ENCODE peak calls at places on chromosomes 7 and 10, in four cellular contexts. B, S, T and F are unnamed samples.

GRCh38 chr10:131968949-131969348 is 12.8 kb downstream of the BNIP3 start:
- DNase-seq in B (no peak), S (no peak), T (no peak), F (no peak)

GRCh38 chr7:108358553-108358952 is 97.7 kb downstream of the NRCAM start:
- DNase-seq in T (peak; percentile 83), B (peak; percentile 93), S (no peak), F (no peak)

GRCh38 chr7:127943541-127944521 is 87.4 kb downstream of the LRRC4 start:
- DNase-seq in B (no peak), S (no peak), T (peak; percentile 61), F (no peak)

GRCh38 chr10:12179616-12180015 is 16.1 kb downstream of the NUDT5 start:
- DNase-seq in B (no peak), S (no peak), T (no peak), F (no peak)

GRCh38 chr10:26755443-26755903 is 58.0 kb downstream of the PDSS1 start:
- DNase-seq in B (no peak), T (peak; percentile 23), S (no peak), F (peak; percentile 43)

GRCh38 chr7:122262246-122262645 is 42.3 kb downstream of the FEZF1 start:
- DNase-seq in S (no peak), T (no peak), B (no peak), F (no peak)

GRCh38 chr7:50068026-50068425 is 25.0 kb downstream of the ZPBP start:
- DNase-seq in T (no peak), S (no peak), B (no peak), F (peak; percentile 7)

GRCh38 chr10:116183733-116184447 is 89.1 kb downstream of the GFRA1 start:
- DNase-seq in S (no peak), B (no peak), T (peak; percentile 45), F (no peak)

GRCh38 chr7:55253188-55253587 is 111.9 kb upstream of the LANCL2 start:
- DNase-seq in T (no peak), S (no peak), B (no peak), F (no peak)

GRCh38 chr7:55255501-55256445 is 109.4 kb upstream of the LANCL2 start:
- DNase-seq in T (peak; percentile 91), B (peak; percentile 81), S (peak; percentile 40), F (peak; percentile 88)

GRCh38 chr7:55252386-55252785 is 112.8 kb upstream of the LANCL2 start:
- DNase-seq in S (no peak), B (no peak), T (no peak), F (no peak)

GRCh38 chr7:55254242-55254595 is 110.9 kb upstream of the LANCL2 start:
- DNase-seq in S (no peak), T (peak; percentile 49), B (no peak), F (no peak)

DNA sequence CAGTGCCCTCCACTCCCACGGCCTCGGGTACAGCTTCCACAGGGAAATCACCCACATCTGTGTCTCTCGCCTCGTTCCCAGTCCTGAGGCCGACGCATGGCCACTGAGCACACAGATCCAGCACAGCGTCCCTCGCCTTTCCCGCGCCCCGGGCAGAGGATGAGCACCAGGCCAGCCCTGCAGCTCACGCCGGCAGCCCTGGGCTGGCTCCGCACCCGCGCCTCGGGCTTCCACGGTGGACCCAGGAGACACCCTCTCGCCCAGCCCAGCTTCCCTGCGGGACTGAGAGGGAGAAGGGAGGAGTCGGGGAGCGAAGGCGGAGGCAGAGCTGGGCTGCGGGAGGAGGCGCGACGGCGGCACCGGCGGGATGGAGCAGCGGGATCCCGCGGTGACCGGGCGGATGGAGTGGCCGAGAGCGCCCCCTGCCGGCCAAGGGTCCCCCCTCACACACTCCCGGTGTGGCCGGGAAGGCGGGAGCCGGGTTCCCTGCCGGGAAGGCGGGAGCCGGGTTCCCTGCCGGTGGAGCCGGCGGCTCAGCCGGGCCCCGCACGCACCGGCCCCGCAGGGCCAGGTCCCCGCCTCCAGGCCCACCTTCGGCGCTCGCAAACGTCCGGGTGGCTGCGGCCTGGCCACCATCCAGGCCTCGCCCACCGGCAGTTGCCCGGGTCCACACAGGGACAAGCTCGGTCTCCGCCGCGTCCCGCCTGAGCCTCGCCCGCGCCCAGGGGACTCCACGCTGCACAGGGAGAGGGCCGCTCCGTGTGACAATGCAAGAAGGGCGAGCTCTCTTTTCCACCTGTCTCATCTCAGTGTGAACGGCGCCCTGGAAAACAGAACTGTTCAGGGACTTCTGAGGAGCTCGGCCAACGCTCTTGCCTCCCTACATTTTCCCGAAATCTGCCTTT is 110.3 kb upstream of the LANCL2 start:
- DNase-seq in T (peak; percentile 94), S (no peak), B (peak; percentile 63), F (peak; percentile 58)
- H3K4me2 ChIP-seq in T (peak overlapping the region; percentile 100), S (no peak overlapping the region), B (peak overlapping the region; percentile 97), F (peak overlapping the region; percentile 100)

DNA sequence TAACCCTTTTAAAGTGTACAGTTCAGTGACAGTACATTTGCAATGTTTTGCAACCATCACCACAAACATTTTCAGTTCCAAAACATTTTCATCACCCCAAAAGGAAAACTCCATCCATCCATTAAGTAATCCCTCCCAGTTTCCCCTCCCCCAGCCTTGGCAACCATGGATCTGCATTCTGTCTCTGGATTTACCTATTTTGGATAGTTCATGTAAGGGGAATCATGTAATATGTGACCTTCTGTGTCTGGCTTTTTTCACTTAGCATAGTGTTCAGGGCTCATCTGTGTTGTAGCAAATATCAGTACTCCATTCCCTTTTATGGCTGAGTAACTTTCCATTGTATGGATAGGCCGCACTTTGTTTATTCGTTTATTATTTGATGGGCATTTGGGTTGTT is 13.0 kb downstream of the PALD1 start:
- DNase-seq in B (no peak), T (no peak), S (no peak), F (no peak)
- H3K27me3 ChIP-seq in B (no peaks in the 10 kb centered on the region), T (no peaks in the 10 kb centered on the region), S (no peaks in the 10 kb centered on the region), F (no peaks in the 10 kb centered on the region)

GRCh38 chr7:16759840-16760239 is 6.3 kb downstream of the TSPAN13 start:
- DNase-seq in B (no peak), T (no peak), S (no peak), F (no peak)
- H3K4me1 ChIP-seq in B (peaks cover 22% of the 10 kb centered on the region), T (no peaks in the 10 kb centered on the region), S (no peaks in the 10 kb centered on the region), F (no peaks in the 10 kb centered on the region)

GRCh38 chr7:10797157-10797556 is 176.5 kb upstream of the PHF14 start:
- DNase-seq in S (no peak), B (no peak), T (no peak), F (peak; percentile 13)
- H3K4me2 ChIP-seq in S (no peak overlapping the region), B (no peak overlapping the region), T (no peak overlapping the region), F (peak overlapping the region; percentile 17)

DNA sequence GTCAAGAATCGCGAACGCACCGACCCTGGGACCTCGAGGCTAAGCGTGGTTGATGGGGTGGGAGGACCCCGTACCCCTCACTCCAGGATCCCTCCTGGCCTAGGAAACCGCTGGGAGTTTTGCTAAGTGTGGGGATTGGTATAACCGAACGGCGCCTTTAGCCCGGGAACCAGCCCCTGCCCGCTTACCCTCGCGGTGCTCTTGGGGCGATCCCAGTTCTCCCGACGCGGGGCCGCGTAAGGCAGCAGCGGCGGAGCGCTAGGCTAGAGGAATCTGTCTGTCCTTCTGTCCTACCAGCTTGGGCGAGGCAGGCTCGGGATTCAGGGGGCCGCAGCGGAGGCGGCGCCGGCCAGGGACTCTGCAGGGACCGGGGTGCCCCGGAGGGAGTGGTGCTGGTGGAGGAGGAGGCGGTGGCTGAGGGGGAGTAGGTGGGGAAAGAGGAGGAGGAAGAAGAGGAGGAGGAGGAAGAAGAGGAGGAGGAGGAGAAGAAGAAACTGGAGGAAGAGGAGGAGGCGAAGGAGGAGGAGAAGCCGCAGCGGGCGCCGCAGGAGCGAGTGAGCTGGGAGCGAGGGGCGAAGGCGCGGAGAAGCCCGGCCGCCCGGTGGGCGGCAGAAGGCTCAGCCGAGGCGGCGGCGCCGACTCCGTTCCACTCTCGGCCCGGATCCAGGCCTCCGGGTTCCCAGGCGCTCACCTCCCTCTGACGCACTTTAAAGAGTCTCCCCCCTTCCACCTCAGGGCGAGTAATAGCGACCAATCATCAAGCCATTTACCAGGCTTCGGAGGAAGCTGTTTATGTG is 439 bp upstream of the EMX2 start:
- DNase-seq in T (peak; percentile 69), S (no peak), B (no peak), F (no peak)
- H3K27me3 ChIP-seq in T (peaks cover 97% of the 10 kb centered on the region), S (no peaks in the 10 kb centered on the region), B (no peaks in the 10 kb centered on the region), F (peaks cover 3% of the 10 kb centered on the region)

GRCh38 chr10:71241114-71241898 is 28.9 kb downstream of the UNC5B start:
- DNase-seq in T (no peak), S (no peak), B (no peak), F (no peak)
- H3K4me1 ChIP-seq in T (peaks cover 68% of the 10 kb centered on the region), S (no peaks in the 10 kb centered on the region), B (peaks cover 36% of the 10 kb centered on the region), F (no peaks in the 10 kb centered on the region)

DNA sequence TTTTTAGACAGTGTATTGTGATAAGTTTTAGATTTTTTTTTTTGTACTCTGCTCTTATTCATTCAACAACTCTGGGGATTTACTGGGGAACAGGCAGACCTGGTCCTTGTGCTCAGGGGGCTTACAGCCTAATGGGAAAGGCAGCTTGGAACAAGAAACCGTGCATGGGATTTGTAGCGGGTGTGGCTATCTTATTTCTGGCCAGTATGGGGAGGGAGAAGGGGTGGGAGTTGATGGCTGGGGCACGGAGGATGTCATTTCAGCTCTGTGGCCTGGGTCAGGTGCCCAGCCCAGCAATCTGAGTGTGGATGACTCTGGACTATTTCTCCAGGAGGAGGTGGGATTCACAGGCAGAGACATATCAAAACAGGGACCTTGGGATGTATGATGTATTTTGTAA is 47.0 kb downstream of the GRK5 start:
- DNase-seq in T (no peak), S (no peak), B (no peak), F (no peak)
- H3K4me2 ChIP-seq in T (peak overlapping the region; percentile 6), S (no peak overlapping the region), B (peak overlapping the region; percentile 68), F (no peak overlapping the region)